ENCODE peak calls at places on chromosome X, in four cellular contexts. T is endothelial cell; O is dermis microvascular lymphatic vessel endothelial cell; Z is stimulated activated CD8-positive, alpha-beta memory T cell treated with anti-CD3 and anti-CD28 coated beads, Interleukin-2, amount 100 ng/mL, for 1 hour. K is an unnamed sample.

GRCh38 chrX:150582338-150582948 is 14.0 kb downstream of the MTM1 start:
- DNase-seq in T (no peak), O (no peak), Z (no peak), K (no peak)

GRCh38 chrX:103376979-103377324 is 614 bp downstream of the BEX3 start:
- DNase-seq in T (peak; percentile 21), O (peak; percentile 24), Z (no peak), K (peak; percentile 46)

GRCh38 chrX:120753413-120754251 is 122.0 kb downstream of the CT47B1 start:
- DNase-seq in T (no peak), O (no peak), Z (no peak), K (no peak)

GRCh38 chrX:13816899-13817298 is at the start of gene GPM6B:
- DNase-seq in T (no peak), O (no peak), Z (no peak), K (no peak)

GRCh38 chrX:40947276-40947675 is 138.0 kb upstream of the USP9X start:
- DNase-seq in T (no peak), O (no peak), Z (no peak), K (peak; percentile 71)

GRCh38 chrX:126658447-126658846 is 105.8 kb upstream of the DCAF12L1 start:
- DNase-seq in T (no peak), O (no peak), Z (no peak), K (no peak)

GRCh38 chrX:40845331-40845911 is 110.1 kb upstream of the MED14 start:
- DNase-seq in T (no peak), O (peak; percentile 52), Z (no peak), K (peak; percentile 94)

GRCh38 chrX:13009256-13009655 is 34.3 kb downstream of the TMSB4X start:
- DNase-seq in T (no peak), O (no peak), Z (no peak), K (no peak)

GRCh38 chrX:153765138-153766079 is 1.4 kb downstream of the PLXNB3 start:
- DNase-seq in T (peak; percentile 45), O (peak; percentile 69), Z (no peak), K (peak; percentile 12)

GRCh38 chrX:119758682-119759332 is 419 bp downstream of the SOWAHD start:
- DNase-seq in T (peak; percentile 4), O (peak; percentile 7), Z (no peak), K (no peak)

GRCh38 chrX:1884446-1884845 is 269.6 kb downstream of the ASMT start:
- DNase-seq in T (no peak), O (no peak), Z (no peak), K (no peak)

GRCh38 chrX:103396186-103396585 is 19.8 kb downstream of the BEX3 start:
- DNase-seq in T (no peak), O (peak; percentile 18), Z (no peak), K (no peak)

GRCh38 chrX:48826876-48827653 is 752 bp downstream of the ERAS start:
- DNase-seq in T (no peak), O (no peak), Z (no peak), K (no peak)

GRCh38 chrX:154437971-154438893 is 1.3 kb downstream of the GDI1 start:
- DNase-seq in T (no peak), O (no peak), Z (no peak), K (no peak)

GRCh38 chrX:23907496-23908218 is at the start of the genes APOO and CXorf58:
- DNase-seq in T (peak; percentile 85), O (peak; percentile 92), Z (peak; percentile 75), K (peak; percentile 93)

GRCh38 chrX:40282901-40283674 is 185.3 kb upstream of the BCOR start:
- DNase-seq in T (no peak), O (no peak), Z (no peak), K (no peak)

GRCh38 chrX:119240356-119240755 is 4.3 kb downstream of the PGRMC1 start:
- DNase-seq in T (no peak), O (no peak), Z (no peak), K (peak; percentile 47)

GRCh38 chrX:42714981-42715688 is 62.8 kb downstream of the PPP1R2C start:
- DNase-seq in T (peak; percentile 41), O (peak; percentile 12), Z (no peak), K (no peak)

GRCh38 chrX:134172588-134173259 is 64.3 kb upstream of the CCDC160 start:
- DNase-seq in T (peak; percentile 15), O (peak; percentile 2), Z (no peak), K (no peak)

GRCh38 chrX:739611-740010 is 109.0 kb downstream of the SHOX start:
- DNase-seq in T (no peak), O (no peak), Z (no peak), K (no peak)

GRCh38 chrX:12946406-12946805 is 28.5 kb upstream of the TMSB4X start:
- DNase-seq in T (no peak), O (no peak), Z (no peak), K (no peak)

K was measured in fibroblast of pulmonary artery.